ENCODE peak calls at places on chromosomes 5 and 9, in nine cellular contexts. I is IMR-90, J is heart left ventricle, G is dorsolateral prefrontal cortex, C is ascending aorta, D is AG04450, V is PC-3, S is uterus, A is sigmoid colon. F is an unnamed sample. For H3K27me3, the result is how much of the 10 kb centered on the place peaks cover.

GRCh38 chr9:79616013-79616412 is 44.2 kb downstream of the TLE4 start:
- DNase-seq in V (no peak), G (no peak), I (peak), C (no peak), A (no peak), J (no peak), D (no peak), S (no peak), F (no peak)

GRCh38 chr9:102237094-102237493 is 498.6 kb upstream of the GRIN3A start:
- DNase-seq in C (no peak), S (no peak), A (no peak), D (no peak), G (no peak), I (no peak), J (no peak), V (no peak), F (no peak)

GRCh38 chr5:110616009-110616408 is 110.5 kb downstream of the TMEM232 start:
- DNase-seq in G (no peak), V (no peak), I (no peak), S (no peak), A (no peak), D (no peak), C (no peak), J (no peak), F (no peak)

GRCh38 chr5:29016067-29016466 is 1977.7 kb upstream of the CDH9 start:
- DNase-seq in S (no peak), J (no peak), C (no peak), G (no peak), V (peak), A (no peak), I (no peak), D (no peak), F (no peak)

GRCh38 chr9:95023217-95024003 is 294.1 kb downstream of the FANCC start:
- DNase-seq in I (peak), V (peak), C (no peak), D (no peak), G (no peak), S (no peak), A (no peak), J (peak), F (no peak)

GRCh38 chr5:65192326-65192725 is 289.4 kb downstream of the ADAMTS6 start:
- DNase-seq in A (no peak), V (no peak), D (peak), S (no peak), C (no peak), J (no peak), G (no peak), I (peak), F (no peak)

GRCh38 chr5:150064681-150065220 is 21.6 kb downstream of the CSF1R start:
- DNase-seq in V (no peak), D (no peak), I (no peak), J (no peak), S (no peak), G (no peak), C (no peak), A (peak), F (no peak)

GRCh38 chr5:69493235-69493925 is 790 bp downstream of the OCLN start:
- DNase-seq in A (no peak), S (no peak), D (no peak), V (peak), J (no peak), G (no peak), C (no peak), I (no peak), F (peak)

GRCh38 chr5:77326986-77327734 is 116.7 kb downstream of the PDE8B start:
- DNase-seq in V (no peak), D (no peak), G (no peak), I (no peak), A (no peak), S (no peak), J (no peak), C (no peak), F (no peak)

GRCh38 chr5:163489055-163489744 is 16.2 kb upstream of the MAT2B start:
- DNase-seq in J (no peak), V (peak), I (peak), S (no peak), C (no peak), G (no peak), A (no peak), D (no peak), F (peak)

GRCh38 chr9:36905101-36906066 is 128.7 kb downstream of the PAX5 start:
- DNase-seq in D (no peak), V (peak), G (no peak), S (no peak), I (no peak), C (no peak), A (no peak), J (no peak), F (no peak)

GRCh38 chr9:133607381-133607780 is 1.8 kb downstream of the FAM163B start:
- DNase-seq in J (no peak), A (no peak), D (no peak), C (no peak), I (no peak), S (no peak), G (no peak), V (no peak), F (no peak)
- H3K27me3 ChIP-seq in J (under half), A (under half), D (half or more), C (under half), I (half or more), S (under half), G (under half), V (half or more), F (under half)

GRCh38 chr5:180090769-180091546 is 19.4 kb upstream of the RNF130 start:
- DNase-seq in I (peak), V (peak), A (no peak), C (no peak), D (no peak), J (no peak), S (no peak), G (peak), F (peak)
- TF ChIP-seq CTCF in I (no peak), V (peak), A (no peak), C (no peak), D (peak), J (no peak), S (peak), G (peak), F (peak)

DNA sequence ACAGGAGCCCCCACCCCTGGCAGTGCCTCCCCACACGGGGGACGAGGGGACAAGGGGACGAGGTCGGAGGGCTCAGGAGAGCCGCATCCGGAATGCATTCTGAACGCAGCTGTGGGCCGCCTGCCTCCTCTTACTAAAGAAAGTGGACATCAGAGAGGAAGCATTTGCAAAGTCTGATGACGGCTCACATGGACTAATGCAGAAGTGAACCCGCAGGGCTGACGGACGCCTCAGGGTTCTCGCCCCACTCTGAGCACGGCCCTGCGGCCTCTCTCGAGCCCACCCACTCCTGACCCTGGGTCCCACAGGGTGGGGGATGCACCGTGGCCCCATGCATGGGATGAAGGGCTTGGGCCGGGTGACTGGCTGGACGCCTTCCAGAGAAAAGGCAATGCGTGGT is 5.9 kb downstream of the LPCAT1 start:
- DNase-seq in J (peak), C (peak), S (peak), A (peak), I (no peak), V (no peak), G (peak), D (no peak), F (no peak)
- H3K27ac ChIP-seq in J (no peak), C (no peak), S (no peak), A (no peak), I (peak), V (peak), G (no peak), D (peak), F (no peak)

DNA sequence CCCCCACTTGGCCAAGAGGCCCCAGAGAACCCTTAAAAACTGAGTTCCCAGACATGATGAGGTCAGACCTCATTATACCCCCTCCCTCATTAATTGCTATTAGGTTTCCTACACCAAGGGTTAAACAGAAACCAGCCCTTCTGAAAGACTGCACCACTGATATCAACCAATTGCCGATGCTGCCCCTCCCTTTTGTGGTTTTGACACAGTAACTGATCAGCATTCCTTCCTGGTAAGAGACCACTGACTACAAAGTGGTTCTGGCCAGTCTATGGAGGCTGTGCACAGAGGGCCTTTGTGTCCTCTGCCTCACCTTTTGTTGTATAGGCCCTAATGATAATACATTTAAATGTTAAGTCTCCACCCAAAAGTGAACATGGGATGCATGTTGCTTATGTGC is 201.5 kb downstream of the FRMD3 start:
- DNase-seq in J (no peak), C (no peak), I (no peak), S (no peak), G (no peak), A (no peak), V (peak), D (no peak), F (no peak)
- H3K27me3 ChIP-seq in J (under half), C (under half), I (under half), S (under half), G (under half), A (under half), V (under half), D (under half), F (under half)

GRCh38 chr5:128083033-128083810 is at the start of gene SLC12A2:
- DNase-seq in C (peak), S (peak), A (peak), V (peak), D (peak), G (peak), J (peak), I (peak), F (peak)

GRCh38 chr5:128085413-128085812 is 1.8 kb downstream of the SLC12A2 start:
- DNase-seq in G (no peak), V (peak), I (no peak), J (no peak), C (no peak), A (no peak), S (no peak), D (no peak), F (no peak)

GRCh38 chr5:128082551-128083032 is 974 bp upstream of the SLC12A2 start:
- DNase-seq in I (no peak), C (no peak), D (no peak), G (no peak), V (no peak), J (no peak), A (no peak), S (no peak), F (no peak)

GRCh38 chr5:128084228-128085167 is 932 bp downstream of the SLC12A2 start:
- DNase-seq in C (no peak), J (peak), I (peak), A (peak), D (no peak), G (peak), V (peak), S (peak), F (peak)

DNA sequence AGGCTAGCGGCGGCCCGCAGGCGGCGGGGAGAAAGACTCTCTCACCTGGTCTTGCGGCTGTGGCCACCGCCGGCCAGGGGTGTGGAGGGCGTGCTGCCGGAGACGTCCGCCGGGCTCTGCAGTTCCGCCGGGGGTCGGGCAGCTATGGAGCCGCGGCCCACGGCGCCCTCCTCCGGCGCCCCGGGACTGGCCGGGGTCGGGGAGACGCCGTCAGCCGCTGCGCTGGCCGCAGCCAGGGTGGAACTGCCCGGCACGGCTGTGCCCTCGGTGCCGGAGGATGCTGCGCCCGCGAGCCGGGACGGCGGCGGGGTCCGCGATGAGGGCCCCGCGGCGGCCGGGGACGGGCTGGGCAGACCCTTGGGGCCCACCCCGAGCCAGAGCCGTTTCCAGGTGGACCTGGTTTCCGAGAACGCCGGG is 253 bp downstream of the SLC12A2 start:
- DNase-seq in A (peak), V (no peak), D (no peak), G (no peak), J (no peak), S (no peak), I (peak), C (no peak), F (no peak)
- TF ChIP-seq CTCF in A (peak), V (peak), D (peak), G (no peak), J (peak), S (no peak), I (peak), C (peak), F (no peak)